ENCODE peak calls at places on chromosomes 6 and 20, in four cellular contexts. Y is activated naive CD4-positive, alpha-beta T cell; C is osteoblast; U is SHP77. F is an unnamed sample.
A peak's percentile ranks its signal among the peaks of the same experiment; 100 is the strongest.

GRCh38 chr6:15421945-15422733 is 176.3 kb downstream of the JARID2 start:
- DNase-seq in Y (no peak), C (peak; percentile 48), U (no peak), F (no peak)

GRCh38 chr6:42236680-42237473 is 19.2 kb upstream of the MRPS10 start:
- DNase-seq in Y (no peak), C (peak; percentile 8), U (no peak), F (no peak)

GRCh38 chr6:136791296-136792065 is 796 bp downstream of the MAP3K5 start:
- DNase-seq in Y (peak; percentile 29), C (peak; percentile 58), U (peak; percentile 71), F (peak; percentile 20)

GRCh38 chr6:155273438-155273837 is 9.6 kb downstream of the CLDN20 start:
- DNase-seq in Y (no peak), C (peak; percentile 74), U (no peak), F (no peak)

GRCh38 chr6:124199226-124199625 is 395.6 kb downstream of the NKAIN2 start:
- DNase-seq in Y (no peak), C (no peak), U (no peak), F (no peak)

GRCh38 chr20:59525500-59526241 is 78.7 kb upstream of the PHACTR3 start:
- DNase-seq in Y (no peak), C (peak; percentile 86), U (peak; percentile 78), F (no peak)

GRCh38 chr6:1049900-1050299 is 262.0 kb upstream of the FOXQ1 start:
- DNase-seq in Y (no peak), C (no peak), U (no peak), F (no peak)

GRCh38 chr6:152268846-152269442 is 368.2 kb downstream of the SYNE1 start:
- DNase-seq in Y (no peak), C (peak; percentile 55), U (no peak), F (no peak)

GRCh38 chr6:161273356-161273751 is 507 bp downstream of the AGPAT4 start:
- DNase-seq in Y (peak; percentile 32), C (no peak), U (no peak), F (no peak)

GRCh38 chr6:124961784-124962611 is at the start of gene RNF217:
- DNase-seq in Y (no peak), C (peak; percentile 88), U (no peak), F (no peak)

GRCh38 chr6:53728570-53729194 is 63.1 kb upstream of the KLHL31 start:
- DNase-seq in Y (peak; percentile 13), C (peak; percentile 62), U (peak; percentile 27), F (peak; percentile 38)

GRCh38 chr20:46520976-46521579 is 7.7 kb upstream of the ZNF334 start:
- DNase-seq in Y (no peak), C (no peak), U (peak; percentile 72), F (peak; percentile 34)

GRCh38 chr6:26296857-26297648 is 67.9 kb upstream of the BTN3A2 start:
- DNase-seq in Y (no peak), C (no peak), U (peak; percentile 48), F (no peak)

GRCh38 chr20:47432251-47433210 is 69.2 kb upstream of the NCOA3 start:
- DNase-seq in Y (no peak), C (no peak), U (no peak), F (no peak)

GRCh38 chr6:55917756-55918415 is 42.5 kb upstream of the BMP5 start:
- DNase-seq in Y (no peak), C (no peak), U (no peak), F (no peak)

GRCh38 chr20:57582432-57583288 is 21.8 kb downstream of the PCK1 start:
- DNase-seq in Y (no peak), C (peak; percentile 81), U (no peak), F (peak; percentile 55)

GRCh38 chr6:56683882-56684281 is 41.2 kb upstream of the DST start:
- DNase-seq in Y (no peak), C (peak; percentile 80), U (no peak), F (no peak)

GRCh38 chr6:170225852-170226417 is 64.9 kb downstream of the DLL1 start:
- DNase-seq in Y (no peak), C (peak; percentile 17), U (no peak), F (no peak)

GRCh38 chr20:50982372-50982771 is 23.8 kb downstream of the MOCS3 start:
- DNase-seq in Y (no peak), C (peak; percentile 49), U (no peak), F (peak; percentile 40)

GRCh38 chr6:135217663-135218062 is 36.6 kb downstream of the MYB start:
- DNase-seq in Y (no peak), C (no peak), U (no peak), F (no peak)

GRCh38 chr20:9974324-9974723 is 60.5 kb upstream of the ANKEF1 start:
- DNase-seq in Y (no peak), C (no peak), U (no peak), F (no peak)

GRCh38 chr6:159602370-159603185 is 90.5 kb downstream of the SOD2 start:
- DNase-seq in Y (no peak), C (no peak), U (no peak), F (no peak)

GRCh38 chr20:1062334-1063015 is 55.9 kb upstream of the PSMF1 start:
- DNase-seq in Y (no peak), C (no peak), U (no peak), F (no peak)

F was measured in NCI-H1436.